ENCODE peak calls at places on chromosomes 2 and 18, in five cellular contexts. M is Caco-2, G is kidney epithelial cell, D is foreskin fibroblast, X is retinal pigment epithelial cell. V is an unnamed sample.

GRCh38 chr18:36350839-36351474 is 53.4 kb downstream of the FHOD3 start:
- DNase-seq in M (no peak), G (no peak), D (no peak), X (no peak), V (no peak)

GRCh38 chr18:13446581-13447470 is 228.3 kb downstream of the LDLRAD4 start:
- DNase-seq in M (no peak), G (no peak), D (no peak), X (no peak), V (no peak)

GRCh38 chr2:66683599-66683998 is 248.7 kb downstream of the MEIS1 start:
- DNase-seq in M (no peak), G (no peak), D (no peak), X (no peak), V (no peak)

GRCh38 chr2:223856584-223856983 is 19.2 kb upstream of the AP1S3 start:
- DNase-seq in M (no peak), G (no peak), D (no peak), X (no peak), V (no peak)

GRCh38 chr2:70664525-70664924 is 103.5 kb downstream of the ADD2 start:
- DNase-seq in M (no peak), G (no peak), D (no peak), X (no peak), V (no peak)

GRCh38 chr18:22723741-22724140 is 209.4 kb upstream of the RBBP8 start:
- DNase-seq in M (no peak), G (no peak), D (no peak), X (no peak), V (no peak)

GRCh38 chr2:26300234-26300641 is 45.7 kb upstream of the SELENOI start:
- DNase-seq in M (no peak), G (no peak), D (peak; percentile 63), X (no peak), V (no peak)

GRCh38 chr2:239114616-239115265 is 266.9 kb downstream of the TWIST2 start:
- DNase-seq in M (no peak), G (no peak), D (no peak), X (no peak), V (no peak)

GRCh38 chr18:3207565-3207964 is 12.2 kb downstream of the MYOM1 start:
- DNase-seq in M (no peak), G (peak; percentile 25), D (peak; percentile 65), X (no peak), V (peak; percentile 43)

DNA sequence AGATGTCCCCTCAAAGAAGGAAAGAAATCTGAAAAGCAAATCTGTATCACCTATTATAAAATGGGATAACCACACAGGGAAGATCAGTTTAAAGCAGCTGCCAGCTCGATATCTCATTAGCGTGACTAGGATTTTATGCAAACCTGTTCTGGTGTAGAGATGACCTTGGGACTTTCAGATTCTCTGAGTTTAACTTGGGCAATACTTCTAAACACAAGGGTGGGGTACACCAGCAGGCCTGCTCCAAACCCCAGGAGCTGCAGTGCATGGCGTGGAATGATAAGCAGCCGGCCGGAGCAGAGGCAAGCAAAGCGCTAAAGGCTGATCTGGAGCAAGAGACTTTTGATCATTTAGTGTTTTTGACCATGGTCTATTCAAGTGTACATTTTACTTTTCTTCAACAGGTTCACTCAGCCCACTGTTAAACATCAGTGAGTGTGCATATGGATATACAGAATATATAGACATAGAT is 4.7 kb downstream of the SERTAD2 start:
- DNase-seq in M (peak; percentile 59), G (no peak), D (no peak), X (no peak), V (no peak)
- H3K4me3 ChIP-seq in M (peak overlapping the region; percentile 24), G (no peak overlapping the region), D (no peak overlapping the region), X (no peak overlapping the region), V (peak overlapping the region; percentile 34)

DNA sequence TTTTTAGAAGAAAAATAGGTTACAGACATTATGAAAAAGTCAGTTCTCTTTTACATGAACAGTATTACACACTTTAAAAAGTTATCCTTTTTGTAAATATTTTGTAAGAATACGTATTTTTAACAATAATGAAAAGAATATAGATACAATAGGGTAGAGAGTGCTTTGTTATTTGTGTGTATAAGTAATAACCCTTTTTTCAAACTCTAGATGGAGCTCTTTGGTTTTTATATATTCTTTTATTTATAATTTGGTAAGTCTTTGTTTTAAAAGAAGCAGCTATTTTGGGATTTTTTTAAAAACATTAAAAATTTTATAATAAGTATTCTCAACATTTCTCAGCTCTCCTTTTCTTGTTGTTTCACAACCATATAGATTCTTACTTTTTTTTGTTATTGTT is 46.2 kb downstream of the ACYP2 start:
- DNase-seq in M (no peak), G (no peak), D (no peak), X (no peak), V (no peak)
- TF ChIP-seq CTCF in M (no peak), G (no peak), D (no peak), X (no peak), V (no peak)

GRCh38 chr18:48929951-48930713 is 20.6 kb downstream of the SMAD7 start:
- DNase-seq in M (peak; percentile 78), G (peak; percentile 76), D (peak; percentile 65), X (peak; percentile 69), V (peak; percentile 78)

GRCh38 chr18:48928787-48929186 is 22.0 kb downstream of the SMAD7 start:
- DNase-seq in M (no peak), G (no peak), D (peak; percentile 74), X (no peak), V (no peak)

GRCh38 chr18:48930926-48931325 is 19.8 kb downstream of the SMAD7 start:
- DNase-seq in M (no peak), G (no peak), D (no peak), X (no peak), V (no peak)

GRCh38 chr18:48927286-48928080 is 23.3 kb downstream of the SMAD7 start:
- DNase-seq in M (no peak), G (no peak), D (no peak), X (no peak), V (no peak)

DNA sequence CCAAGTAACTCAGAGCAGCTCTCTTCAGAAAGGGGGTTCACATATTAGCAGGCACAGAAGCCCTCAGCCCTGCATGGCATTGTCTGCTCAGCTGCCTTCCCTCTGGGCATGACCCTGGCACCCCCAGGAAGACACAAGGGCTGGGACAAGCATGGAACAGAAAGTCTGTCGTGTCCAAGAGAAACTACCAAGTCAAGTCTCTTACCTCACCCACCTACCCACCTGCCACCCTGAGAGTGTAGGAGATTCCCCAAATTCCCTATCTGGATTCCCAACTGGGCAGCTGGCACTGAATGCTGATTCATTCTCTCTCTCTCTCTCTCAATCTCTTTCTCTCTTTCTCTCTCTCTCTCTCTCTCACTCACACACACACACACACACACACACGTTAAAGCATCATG is 21.6 kb downstream of the SMAD7 start:
- DNase-seq in M (no peak), G (no peak), D (no peak), X (no peak), V (no peak)
- H3K4me3 ChIP-seq in M (no peak overlapping the region), G (no peak overlapping the region), D (peak overlapping the region; percentile 5), X (no peak overlapping the region), V (no peak overlapping the region)

DNA sequence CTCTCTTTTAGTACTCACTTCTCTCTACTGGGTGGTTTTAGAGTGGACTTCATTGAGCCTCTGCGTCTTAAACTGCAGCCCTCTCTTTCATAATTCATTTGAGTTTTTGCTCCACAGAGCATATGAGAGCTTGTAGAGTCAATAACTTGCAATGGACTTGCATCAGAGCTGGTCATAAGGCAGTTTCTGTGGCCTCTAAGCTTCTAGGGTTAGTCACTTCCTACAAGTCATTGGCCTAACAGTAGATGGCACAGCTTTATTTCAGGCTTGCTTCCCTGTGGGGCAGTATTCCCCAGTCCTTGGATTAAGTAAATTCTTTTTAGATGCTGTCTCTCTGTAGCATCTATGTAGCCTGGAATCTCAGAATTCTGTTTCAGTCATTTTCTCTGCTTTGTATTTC is 1435.7 kb downstream of the LRP1B start:
- DNase-seq in M (no peak), G (peak; percentile 19), D (peak; percentile 95), X (peak; percentile 29), V (peak; percentile 27)
- TF ChIP-seq CTCF in M (no peak), G (no peak), D (no peak), X (no peak), V (peak; percentile 30)

V was measured in epithelial cell of proximal tubule.